ENCODE peak calls at places on chromosomes 11 and 22, in four cellular contexts. N is GM12878, K is SK-N-SH, W is HepG2. T is an unnamed sample.

GRCh38 chr11:69791266-69791665 is 16.1 kb upstream of the FGF4 start:
- DNase-seq in N (no peak), K (no peak), W (no peak), T (no peak)

GRCh38 chr11:8810331-8811301 is 100.4 kb upstream of the AKIP1 start:
- DNase-seq in N (no peak), K (peak; percentile 86), W (peak; percentile 63), T (peak; percentile 82)

GRCh38 chr11:96905663-96906062 is 515.9 kb downstream of the JRKL start:
- DNase-seq in N (no peak), K (no peak), W (no peak), T (no peak)

GRCh38 chr11:103541186-103541795 is 432.1 kb downstream of the DYNC2H1 start:
- DNase-seq in N (no peak), K (no peak), W (no peak), T (no peak)

GRCh38 chr11:68445531-68446035 is 15.0 kb upstream of the PPP6R3 start:
- DNase-seq in N (no peak), K (no peak), W (no peak), T (no peak)

GRCh38 chr22:37552560-37553163 is 7.6 kb upstream of the CDC42EP1 start:
- DNase-seq in N (no peak), K (peak; percentile 27), W (no peak), T (peak; percentile 62)

GRCh38 chr11:117064275-117064674 is 34.0 kb downstream of the SIK3 start:
- DNase-seq in N (no peak), K (no peak), W (no peak), T (no peak)

GRCh38 chr11:97751405-97751804 is 1269.3 kb upstream of the CNTN5 start:
- DNase-seq in N (no peak), K (no peak), W (no peak), T (no peak)

GRCh38 chr11:125081098-125081798 is 18.1 kb downstream of the SLC37A2 start:
- DNase-seq in N (no peak), K (no peak), W (no peak), T (no peak)

GRCh38 chr22:25998118-25998775 is 171.0 kb upstream of the SEZ6L start:
- DNase-seq in N (no peak), K (no peak), W (no peak), T (no peak)

GRCh38 chr22:49094858-49095257 is 732.8 kb downstream of the BRD1 start:
- DNase-seq in N (no peak), K (no peak), W (no peak), T (no peak)

GRCh38 chr22:45865561-45866397 is 111.2 kb downstream of the WNT7B start:
- DNase-seq in N (no peak), K (no peak), W (no peak), T (no peak)

GRCh38 chr22:48968201-48968959 is 859.3 kb downstream of the BRD1 start:
- DNase-seq in N (no peak), K (no peak), W (peak; percentile 23), T (no peak)

GRCh38 chr22:44701824-44702478 is at the start of gene PRR5:
- DNase-seq in N (no peak), K (peak; percentile 97), W (peak; percentile 68), T (no peak)

GRCh38 chr22:22368516-22368915 is 123.9 kb downstream of the VPREB1 start:
- DNase-seq in N (no peak), K (no peak), W (no peak), T (no peak)

GRCh38 chr11:61554172-61554988 is 26.5 kb downstream of the SYT7 start:
- DNase-seq in N (no peak), K (no peak), W (no peak), T (no peak)

GRCh38 chr11:31236052-31236652 is 133.4 kb downstream of the DCDC1 start:
- DNase-seq in N (no peak), K (no peak), W (no peak), T (no peak)

GRCh38 chr11:35531246-35531645 is 5.8 kb upstream of the PAMR1 start:
- DNase-seq in N (no peak), K (no peak), W (no peak), T (no peak)

GRCh38 chr11:2791139-2791520 is 91.3 kb upstream of the KCNQ1OT1 start:
- DNase-seq in N (no peak), K (no peak), W (no peak), T (peak; percentile 48)

GRCh38 chr11:12889243-12889642 is 119.9 kb upstream of the RASSF10 start:
- DNase-seq in N (no peak), K (no peak), W (no peak), T (no peak)

GRCh38 chr11:118845369-118845768 is 38.3 kb upstream of the CXCR5 start:
- DNase-seq in N (no peak), K (no peak), W (no peak), T (no peak)

GRCh38 chr22:37331034-37331428 is 48.7 kb downstream of the CYTH4 start:
- DNase-seq in N (no peak), K (no peak), W (no peak), T (no peak)

GRCh38 chr11:19055016-19055415 is 5.5 kb downstream of the MRGPRX2 start:
- DNase-seq in N (no peak), K (no peak), W (no peak), T (no peak)

GRCh38 chr11:19055905-19056304 is 4.6 kb downstream of the MRGPRX2 start:
- DNase-seq in N (no peak), K (no peak), W (no peak), T (no peak)

DNA sequence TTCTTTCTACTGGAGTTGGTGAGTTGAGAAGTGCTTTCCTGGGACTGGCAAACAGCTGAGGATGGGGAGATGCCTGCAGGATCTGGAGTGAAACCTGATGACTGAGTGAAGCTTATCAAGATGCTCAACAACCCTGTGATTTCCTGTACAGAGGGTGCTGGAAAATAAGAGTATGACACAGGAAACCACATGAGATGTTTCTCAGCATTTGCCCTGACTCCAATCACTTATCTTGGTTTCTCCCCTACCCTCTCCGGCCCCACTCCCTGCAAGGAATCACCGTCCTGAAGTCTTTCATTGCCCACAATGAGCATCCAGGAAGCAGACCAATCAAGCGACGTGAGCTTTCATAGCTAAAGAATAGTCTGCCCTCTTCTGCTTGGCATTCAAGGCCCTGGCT is at the start of gene MRGPRX2:
- DNase-seq in N (no peak), K (no peak), W (no peak), T (no peak)
- TF ChIP-seq TCF12 in N (no peak), K (no peak), W (no peak), T (no peak)

GRCh38 chr11:65047581-65048422 is 6.8 kb downstream of the SAC3D1 start:
- DNase-seq in N (no peak), K (no peak), W (no peak), T (no peak)
- TF ChIP-seq TCF12 in N (no peak), K (no peak), W (no peak), T (no peak)

GRCh38 chr11:11620251-11620965 is 1.4 kb downstream of the GALNT18 start:
- DNase-seq in N (no peak), K (peak; percentile 70), W (no peak), T (peak; percentile 74)
- TF ChIP-seq TCF12 in N (no peak), K (no peak), W (no peak), T (no peak)

GRCh38 chr11:102269927-102270326 is 47.4 kb upstream of the BIRC3 start:
- DNase-seq in N (no peak), K (no peak), W (no peak), T (no peak)
- TF ChIP-seq TCF12 in N (no peak), K (peak; percentile 40), W (no peak), T (no peak)

DNA sequence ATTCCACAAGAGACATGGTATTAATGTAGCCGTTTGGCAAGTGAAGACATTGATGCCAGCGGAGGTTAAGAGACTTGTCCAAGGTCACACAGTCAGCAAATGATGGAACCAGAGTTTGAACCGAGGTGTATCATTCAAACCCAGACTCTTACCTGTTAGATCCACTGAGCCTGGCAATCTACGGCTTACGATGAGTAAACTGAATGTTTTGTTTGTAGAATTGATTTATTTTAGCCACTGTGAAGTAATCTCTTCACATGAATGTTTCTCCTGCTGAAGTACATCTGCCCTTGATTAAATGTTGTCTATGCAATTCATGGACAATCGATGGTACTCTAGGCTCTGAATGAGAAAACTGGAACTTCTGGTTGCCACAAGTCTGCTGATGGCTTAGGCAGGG is 155.5 kb upstream of the NAV2 start:
- DNase-seq in N (no peak), K (no peak), W (no peak), T (no peak)
- TF ChIP-seq TCF12 in N (no peak), K (no peak), W (no peak), T (no peak)

GRCh38 chr11:115473167-115473566 is 31.0 kb downstream of the CADM1 start:
- DNase-seq in N (no peak), K (no peak), W (no peak), T (no peak)

GRCh38 chr11:115470928-115471327 is 33.3 kb downstream of the CADM1 start:
- DNase-seq in N (no peak), K (no peak), W (no peak), T (no peak)

GRCh38 chr11:115469361-115469760 is 34.9 kb downstream of the CADM1 start:
- DNase-seq in N (peak; percentile 48), K (no peak), W (no peak), T (no peak)

GRCh38 chr11:115475564-115475963 is 28.7 kb downstream of the CADM1 start:
- DNase-seq in N (no peak), K (no peak), W (peak; percentile 65), T (no peak)

GRCh38 chr11:115471367-115471766 is 32.8 kb downstream of the CADM1 start:
- DNase-seq in N (peak; percentile 40), K (no peak), W (peak; percentile 80), T (no peak)
- TF ChIP-seq TCF12 in N (no peak), K (no peak), W (no peak), T (no peak)

GRCh38 chr11:65109231-65110198 is 2.2 kb upstream of the TM7SF2 start:
- DNase-seq in N (no peak), K (no peak), W (no peak), T (no peak)
- TF ChIP-seq TCF12 in N (no peak), K (no peak), W (no peak), T (no peak)